ENCODE peak calls at places on chromosomes 6 and 20, in eight cellular contexts. N is left lung; E is PC-9; Z is colonic mucosa; H is stomach; D is CD8-positive, alpha-beta T cell; L is tibial artery; M is fibroblast of lung. O is an unnamed sample. For H3K4me1, the result is how much of the 10 kb centered on the place peaks cover.

GRCh38 chr20:2874456-2874855 is 1.2 kb downstream of the PTPRA start:
- DNase-seq in N (no peak), E (no peak), Z (no peak), H (no peak), D (no peak), L (no peak), M (no peak), O (no peak)

GRCh38 chr6:157479464-157480303 is 98.7 kb downstream of the ZDHHC14 start:
- DNase-seq in N (no peak), E (no peak), Z (no peak), H (no peak), D (no peak), L (no peak), M (no peak), O (no peak)

GRCh38 chr6:147161974-147162495 is 42.2 kb upstream of the STXBP5 start:
- DNase-seq in N (no peak), E (no peak), Z (peak), H (no peak), D (no peak), L (no peak), M (peak), O (no peak)

GRCh38 chr20:31485450-31486339 is 10.6 kb downstream of the REM1 start:
- DNase-seq in N (no peak), E (no peak), Z (peak), H (no peak), D (no peak), L (peak), M (peak), O (peak)

GRCh38 chr6:99330159-99330558 is 19.3 kb downstream of the FAXC start:
- DNase-seq in N (no peak), E (peak), Z (peak), H (peak), D (peak), L (no peak), M (peak), O (no peak)

GRCh38 chr20:6388666-6389197 is 265.9 kb upstream of the FERMT1 start:
- DNase-seq in N (no peak), E (no peak), Z (no peak), H (no peak), D (no peak), L (no peak), M (peak), O (no peak)

GRCh38 chr6:117142995-117143394 is 122.4 kb upstream of the VGLL2 start:
- DNase-seq in N (no peak), E (no peak), Z (no peak), H (no peak), D (no peak), L (no peak), M (no peak), O (no peak)

GRCh38 chr6:3929281-3929798 is 80.2 kb downstream of the FAM50B start:
- DNase-seq in N (no peak), E (no peak), Z (no peak), H (no peak), D (no peak), L (no peak), M (peak), O (no peak)

GRCh38 chr6:1574083-1574761 is 35.5 kb upstream of the FOXC1 start:
- DNase-seq in N (no peak), E (no peak), Z (no peak), H (no peak), D (no peak), L (peak), M (no peak), O (no peak)

GRCh38 chr6:3997144-3997770 is 81.7 kb downstream of the FAM217A start:
- DNase-seq in N (no peak), E (no peak), Z (no peak), H (no peak), D (no peak), L (no peak), M (peak), O (no peak)

GRCh38 chr6:42012501-42013133 is 37.7 kb upstream of the TAF8 start:
- DNase-seq in N (no peak), E (no peak), Z (no peak), H (no peak), D (no peak), L (no peak), M (peak), O (no peak)

GRCh38 chr6:42007753-42008528 is 42.4 kb upstream of the TAF8 start:
- DNase-seq in N (no peak), E (no peak), Z (no peak), H (no peak), D (no peak), L (no peak), M (no peak), O (no peak)

GRCh38 chr6:42010909-42011308 is 39.4 kb upstream of the TAF8 start:
- DNase-seq in N (no peak), E (no peak), Z (no peak), H (no peak), D (no peak), L (no peak), M (no peak), O (no peak)

GRCh38 chr6:42009844-42010184 is 40.5 kb upstream of the TAF8 start:
- DNase-seq in N (no peak), E (no peak), Z (no peak), H (no peak), D (no peak), L (no peak), M (no peak), O (no peak)

DNA sequence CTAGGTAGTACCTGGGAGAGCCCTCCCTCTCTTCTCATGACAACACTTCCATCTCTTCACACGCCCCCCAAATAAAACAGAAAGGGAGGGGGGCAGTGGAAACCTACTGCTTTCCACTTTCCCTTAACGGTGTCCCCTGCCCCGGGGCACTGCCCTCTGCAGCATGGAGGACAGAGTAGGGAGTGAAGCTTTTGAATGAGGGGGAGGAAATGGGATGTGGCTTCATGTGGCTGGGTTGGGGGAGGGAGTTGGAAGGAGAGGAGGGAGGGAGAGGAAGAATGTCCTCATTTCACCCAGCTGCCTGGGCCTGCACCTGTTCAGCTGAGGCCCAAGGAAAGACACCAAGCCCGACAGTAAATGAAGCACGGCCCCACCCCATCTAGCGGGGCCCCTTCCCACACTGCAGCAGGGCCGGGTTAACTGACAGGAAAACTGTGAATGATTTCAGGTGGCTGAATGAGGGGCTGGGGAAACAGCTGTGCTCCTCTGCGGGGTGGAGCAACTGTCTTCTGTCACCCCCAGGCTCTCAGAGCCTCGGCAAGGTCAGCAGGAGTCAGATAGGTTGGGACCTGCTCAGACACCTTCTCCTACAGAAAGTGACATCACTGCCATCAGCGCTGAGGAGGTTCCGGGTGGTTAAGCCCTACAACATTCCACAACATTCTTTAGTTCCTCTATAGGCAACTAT is 40.0 kb upstream of the TAF8 start:
- DNase-seq in N (no peak), E (no peak), Z (no peak), H (peak), D (no peak), L (no peak), M (no peak), O (no peak)
- H3K4me1 ChIP-seq in N (under half), E (under half), Z (under half), H (under half), D (half or more), L (under half), M (under half), O (under half)

GRCh38 chr6:138211048-138211581 is 7.2 kb downstream of the PBOV1 start:
- DNase-seq in N (no peak), E (no peak), Z (no peak), H (no peak), D (no peak), L (no peak), M (no peak), O (no peak)
- TF ChIP-seq CTCF in N (no peak), E (no peak), Z (peak), H (no peak), D (no peak), L (no peak), M (no peak), O (no peak)

GRCh38 chr6:39731565-39731964 is 6.4 kb upstream of the KIF6 start:
- DNase-seq in N (no peak), E (no peak), Z (no peak), H (no peak), D (no peak), L (no peak), M (no peak), O (no peak)

GRCh38 chr6:39724787-39725631 is at the start of gene KIF6:
- DNase-seq in N (peak), E (no peak), Z (peak), H (peak), D (peak), L (peak), M (peak), O (peak)

GRCh38 chr6:39729945-39730344 is 4.7 kb upstream of the KIF6 start:
- DNase-seq in N (no peak), E (no peak), Z (no peak), H (no peak), D (no peak), L (no peak), M (no peak), O (no peak)

DNA sequence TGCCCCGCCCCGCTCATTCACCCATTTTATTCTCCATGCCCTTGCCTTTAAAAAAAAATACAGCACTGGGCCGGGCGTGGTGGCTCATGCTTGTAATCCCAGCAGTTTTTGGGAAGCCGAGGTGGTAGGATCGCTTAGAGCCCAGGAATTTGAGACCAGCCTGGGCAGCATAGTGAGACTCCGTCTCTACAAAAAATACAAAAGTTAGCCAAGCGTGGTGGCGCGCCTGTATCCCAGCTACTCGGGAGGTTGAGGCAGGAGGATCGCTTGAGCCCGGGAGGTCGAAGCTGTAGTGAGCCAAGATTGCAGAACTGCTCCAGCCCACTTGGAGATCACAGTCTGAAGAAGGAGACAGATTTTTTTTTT is 407 bp upstream of the KIF6 start:
- DNase-seq in N (no peak), E (no peak), Z (no peak), H (no peak), D (no peak), L (no peak), M (no peak), O (no peak)
- H3K27ac ChIP-seq in N (peak), E (no peak), Z (no peak), H (no peak), D (no peak), L (peak), M (no peak), O (peak)

DNA sequence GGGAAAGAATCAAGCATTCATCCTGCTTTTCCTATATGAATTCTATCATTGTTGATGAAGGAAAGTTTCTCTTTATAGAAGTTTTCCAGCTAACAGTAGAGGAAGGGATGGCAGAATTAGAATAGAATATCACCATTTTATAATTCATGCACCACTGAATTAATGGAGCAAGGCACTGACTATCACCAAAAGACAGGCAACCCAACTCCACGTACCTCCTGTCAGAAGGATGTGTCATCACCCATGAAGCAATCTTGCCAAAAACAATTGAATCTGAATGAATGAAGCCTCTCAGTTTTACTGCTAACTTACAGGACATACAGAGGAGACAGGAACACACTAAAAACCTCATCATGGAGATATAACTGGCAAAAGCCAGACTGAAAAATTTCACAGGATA is 122.4 kb downstream of the NFATC2 start:
- DNase-seq in N (no peak), E (peak), Z (no peak), H (no peak), D (no peak), L (no peak), M (peak), O (no peak)
- H3K4me1 ChIP-seq in N (under half), E (under half), Z (under half), H (under half), D (under half), L (under half), M (under half), O (under half)

DNA sequence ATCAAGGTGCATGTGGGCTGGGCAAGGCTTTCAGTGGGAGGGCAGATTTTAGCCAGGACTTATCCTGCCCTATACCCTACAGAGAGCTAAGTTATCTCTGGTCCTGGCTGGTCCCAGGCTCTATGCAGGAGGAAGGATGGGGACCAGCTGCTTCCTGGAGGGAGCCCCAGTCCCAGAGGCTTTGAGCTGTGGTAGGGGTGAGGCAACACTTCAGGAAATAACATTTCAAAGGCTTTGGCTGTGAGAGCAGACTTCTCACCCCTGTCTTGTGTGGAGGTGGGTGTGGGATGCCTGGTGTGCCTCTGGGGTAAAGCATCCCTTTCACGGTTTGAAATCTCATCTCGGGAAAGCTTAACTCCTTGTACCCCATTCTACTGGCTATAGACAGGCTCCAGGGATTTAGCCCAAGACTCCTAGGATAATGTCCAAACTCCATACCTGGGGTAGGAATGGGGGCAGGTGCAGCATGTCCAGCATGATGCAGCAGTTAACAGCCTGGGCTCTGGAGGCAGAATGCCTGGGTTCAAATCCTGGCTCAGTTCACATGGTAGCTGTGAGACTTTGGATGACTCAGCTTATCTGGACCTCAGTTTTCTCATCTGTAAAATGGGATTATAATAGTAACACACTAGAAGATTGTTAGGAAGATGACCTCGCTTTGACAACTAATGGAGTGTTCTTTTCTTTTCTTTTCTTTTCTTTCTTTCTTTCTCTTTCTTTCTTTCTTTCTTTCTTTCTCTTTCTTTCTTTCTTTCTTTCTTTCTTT is 27.5 kb upstream of the SIRPA start:
- DNase-seq in N (no peak), E (no peak), Z (no peak), H (no peak), D (no peak), L (no peak), M (no peak), O (no peak)
- TF ChIP-seq CTCF in N (no peak), E (no peak), Z (no peak), H (no peak), D (no peak), L (no peak), M (no peak), O (no peak)

GRCh38 chr6:135311446-135312200 is 130.5 kb downstream of the MYB start:
- DNase-seq in N (no peak), E (no peak), Z (no peak), H (no peak), D (no peak), L (no peak), M (no peak), O (no peak)
- H3K27ac ChIP-seq in N (no peak), E (no peak), Z (no peak), H (no peak), D (no peak), L (no peak), M (no peak), O (no peak)

DNA sequence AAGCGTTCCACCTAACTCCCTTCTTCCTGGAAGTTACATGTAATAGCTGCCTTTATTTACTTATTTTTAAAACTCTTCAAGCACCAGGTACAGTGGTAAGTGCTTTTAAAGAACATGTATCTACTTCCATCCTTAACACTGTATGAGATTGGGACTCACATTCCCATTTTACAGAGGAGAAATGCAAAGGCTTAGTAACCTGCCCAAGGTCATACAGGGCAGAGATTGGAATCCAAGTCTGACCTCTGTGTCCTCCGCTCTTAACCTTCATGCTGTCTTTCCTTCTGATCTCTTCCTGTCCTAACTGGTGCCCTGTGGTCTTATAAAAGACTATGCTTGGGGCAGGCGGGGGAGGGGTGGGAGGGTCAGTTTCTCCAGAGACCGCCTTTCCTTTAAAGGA is 1.6 kb downstream of the B4GALT5 start:
- DNase-seq in N (no peak), E (no peak), Z (no peak), H (no peak), D (no peak), L (no peak), M (peak), O (no peak)
- H3K4me1 ChIP-seq in N (half or more), E (half or more), Z (under half), H (half or more), D (under half), L (under half), M (under half), O (under half)

GRCh38 chr6:37483917-37484785 is 15.5 kb downstream of the CCDC167 start:
- DNase-seq in N (peak), E (no peak), Z (peak), H (peak), D (peak), L (no peak), M (peak), O (no peak)

GRCh38 chr6:37486440-37486839 is 13.3 kb downstream of the CCDC167 start:
- DNase-seq in N (no peak), E (no peak), Z (no peak), H (no peak), D (no peak), L (no peak), M (no peak), O (no peak)

GRCh38 chr6:37483502-37483901 is 16.2 kb downstream of the CCDC167 start:
- DNase-seq in N (no peak), E (no peak), Z (no peak), H (no peak), D (no peak), L (peak), M (no peak), O (no peak)

GRCh38 chr6:37484786-37485170 is 14.9 kb downstream of the CCDC167 start:
- DNase-seq in N (no peak), E (no peak), Z (no peak), H (no peak), D (no peak), L (no peak), M (no peak), O (no peak)

GRCh38 chr6:37485259-37485658 is 14.4 kb downstream of the CCDC167 start:
- DNase-seq in N (no peak), E (no peak), Z (no peak), H (no peak), D (no peak), L (no peak), M (no peak), O (no peak)
- TF ChIP-seq CTCF in N (no peak), E (no peak), Z (no peak), H (no peak), D (no peak), L (no peak), M (peak), O (no peak)

GRCh38 chr6:75349262-75349984 is 64.8 kb upstream of the TMEM30A start:
- DNase-seq in N (peak), E (no peak), Z (no peak), H (no peak), D (no peak), L (no peak), M (peak), O (no peak)

GRCh38 chr6:75350156-75350555 is 65.6 kb upstream of the TMEM30A start:
- DNase-seq in N (no peak), E (no peak), Z (no peak), H (no peak), D (no peak), L (no peak), M (no peak), O (no peak)

GRCh38 chr6:75350808-75351207 is 66.2 kb upstream of the TMEM30A start:
- DNase-seq in N (no peak), E (no peak), Z (no peak), H (no peak), D (no peak), L (no peak), M (no peak), O (no peak)

GRCh38 chr6:75353644-75354043 is 69.1 kb upstream of the TMEM30A start:
- DNase-seq in N (no peak), E (no peak), Z (no peak), H (no peak), D (no peak), L (no peak), M (no peak), O (no peak)

GRCh38 chr6:75351570-75351969 is 67.0 kb upstream of the TMEM30A start:
- DNase-seq in N (no peak), E (no peak), Z (no peak), H (no peak), D (no peak), L (no peak), M (no peak), O (no peak)
- H3K27ac ChIP-seq in N (no peak), E (no peak), Z (no peak), H (no peak), D (no peak), L (no peak), M (no peak), O (no peak)

GRCh38 chr6:109474995-109475394 is 8.0 kb downstream of the ZBTB24 start:
- DNase-seq in N (no peak), E (no peak), Z (no peak), H (no peak), D (no peak), L (no peak), M (no peak), O (no peak)
- H3K4me1 ChIP-seq in N (under half), E (under half), Z (under half), H (under half), D (under half), L (under half), M (under half), O (under half)

O was measured in kidney.